ENCODE peak calls at places on chromosomes 13 and 19, in seven cellular contexts. W is endothelial cell of umbilical vein, Q is heart right ventricle, R is left ventricle myocardium inferior, C is transverse colon, P is fibroblast of lung, A is AG04450. E is an unnamed sample.
A peak's percentile ranks its signal among the peaks of the same experiment; 100 is the strongest.

GRCh38 chr19:18339703-18340102 is 695 bp upstream of the PGPEP1 start:
- DNase-seq in W (no peak), Q (no peak), R (no peak), C (no peak), P (no peak), A (no peak), E (peak; percentile 21)

GRCh38 chr13:25067054-25067453 is 28.9 kb upstream of the PABPC3 start:
- DNase-seq in W (no peak), Q (no peak), R (no peak), C (no peak), P (no peak), A (no peak), E (no peak)

GRCh38 chr19:41447732-41448332 is 4.9 kb downstream of the ERICH4 start:
- DNase-seq in W (no peak), Q (no peak), R (no peak), C (no peak), P (no peak), A (no peak), E (no peak)

GRCh38 chr13:113349050-113349449 is 14.9 kb downstream of the GRTP1 start:
- DNase-seq in W (no peak), Q (no peak), R (no peak), C (no peak), P (no peak), A (no peak), E (no peak)

GRCh38 chr19:12494260-12494860 is 9.7 kb upstream of the ZNF709 start:
- DNase-seq in W (no peak), Q (no peak), R (no peak), C (no peak), P (no peak), A (no peak), E (no peak)

GRCh38 chr19:41694196-41694595 is 6.1 kb upstream of the CEACAM7 start:
- DNase-seq in W (no peak), Q (no peak), R (no peak), C (no peak), P (no peak), A (no peak), E (no peak)

GRCh38 chr19:37983916-37984315 is 76.9 kb downstream of the SIPA1L3 start:
- DNase-seq in W (no peak), Q (no peak), R (no peak), C (no peak), P (peak; percentile 53), A (no peak), E (no peak)

GRCh38 chr13:93079294-93079693 is 147.3 kb upstream of the GPC6 start:
- DNase-seq in W (no peak), Q (no peak), R (no peak), C (no peak), P (peak; percentile 76), A (no peak), E (peak; percentile 50)

GRCh38 chr19:32816555-32817099 is 52.9 kb downstream of the SLC7A9 start:
- DNase-seq in W (no peak), Q (no peak), R (no peak), C (no peak), P (no peak), A (no peak), E (no peak)

GRCh38 chr19:44939668-44940067 is 2.4 kb upstream of the APOC4 start:
- DNase-seq in W (no peak), Q (no peak), R (no peak), C (no peak), P (no peak), A (no peak), E (peak; percentile 30)

GRCh38 chr13:51619614-51620013 is 35.4 kb downstream of the WDFY2 start:
- DNase-seq in W (no peak), Q (no peak), R (no peak), C (no peak), P (peak; percentile 84), A (peak; percentile 34), E (peak; percentile 92)

GRCh38 chr13:27079421-27079958 is 92.1 kb downstream of the USP12 start:
- DNase-seq in W (no peak), Q (no peak), R (no peak), C (no peak), P (peak; percentile 94), A (peak; percentile 7), E (peak; percentile 36)

GRCh38 chr13:86830046-86830445 is 841.1 kb upstream of the SLITRK5 start:
- DNase-seq in W (no peak), Q (no peak), R (no peak), C (no peak), P (no peak), A (no peak), E (no peak)

GRCh38 chr19:39347332-39348227 is 5.4 kb downstream of the SAMD4B start:
- DNase-seq in W (no peak), Q (no peak), R (no peak), C (no peak), P (peak; percentile 59), A (no peak), E (peak; percentile 48)

GRCh38 chr13:93355094-93355493 is 128.5 kb downstream of the GPC6 start:
- DNase-seq in W (no peak), Q (no peak), R (no peak), C (no peak), P (no peak), A (no peak), E (no peak)

GRCh38 chr19:29576761-29577661 is 29.1 kb upstream of the POP4 start:
- DNase-seq in W (no peak), Q (no peak), R (no peak), C (no peak), P (peak; percentile 32), A (no peak), E (peak; percentile 44)

GRCh38 chr13:105597573-105597972 is 937.9 kb downstream of the EFNB2 start:
- DNase-seq in W (no peak), Q (no peak), R (no peak), C (no peak), P (no peak), A (no peak), E (no peak)

GRCh38 chr13:85371254-85371653 is 428.0 kb downstream of the SLITRK6 start:
- DNase-seq in W (no peak), Q (no peak), R (no peak), C (no peak), P (no peak), A (no peak), E (no peak)

GRCh38 chr19:9969688-9969975 is 33.3 kb upstream of the OLFM2 start:
- DNase-seq in W (no peak), Q (no peak), R (no peak), C (no peak), P (no peak), A (no peak), E (no peak)
- TF ChIP-seq CTCF in W (no peak), Q (no peak), R (no peak), C (no peak), P (no peak), A (no peak), E (no peak)

DNA sequence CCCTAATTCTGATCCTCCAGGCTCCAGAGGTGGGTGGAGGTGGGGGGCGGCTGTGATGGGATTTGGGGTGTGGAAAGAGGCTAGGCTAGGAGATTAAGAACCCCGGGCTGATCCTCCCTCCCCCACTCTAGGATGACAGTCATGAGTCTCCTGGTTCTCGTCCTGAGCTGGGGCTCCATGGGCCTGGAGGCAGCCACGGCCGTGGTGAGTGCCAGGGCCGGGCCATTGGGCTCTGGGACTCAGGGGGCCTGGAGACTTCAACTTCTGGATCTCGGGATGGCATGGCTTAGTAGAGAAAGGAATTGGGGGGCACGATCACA is 13.9 kb downstream of the TTYH1 start:
- DNase-seq in W (no peak), Q (no peak), R (no peak), C (no peak), P (no peak), A (no peak), E (no peak)
- H3K4me3 ChIP-seq in W (no peak overlapping the region), Q (no peak overlapping the region), R (no peak overlapping the region), C (no peak overlapping the region), P (no peak overlapping the region), A (no peak overlapping the region), E (no peak overlapping the region)

GRCh38 chr19:1456121-1456900 is 6.4 kb downstream of the APC2 start:
- DNase-seq in W (no peak), Q (peak; percentile 15), R (no peak), C (no peak), P (no peak), A (no peak), E (no peak)

GRCh38 chr19:1455002-1455335 is 5.0 kb downstream of the APC2 start:
- DNase-seq in W (peak; percentile 86), Q (no peak), R (no peak), C (no peak), P (no peak), A (no peak), E (no peak)

GRCh38 chr19:1455336-1456120 is 5.6 kb downstream of the APC2 start:
- DNase-seq in W (peak; percentile 53), Q (no peak), R (no peak), C (peak; percentile 83), P (no peak), A (no peak), E (peak; percentile 69)

GRCh38 chr19:1457892-1458291 is 8.0 kb downstream of the APC2 start:
- DNase-seq in W (no peak), Q (peak; percentile 6), R (no peak), C (no peak), P (no peak), A (no peak), E (no peak)

GRCh38 chr19:1457031-1457739 is 7.3 kb downstream of the APC2 start:
- DNase-seq in W (no peak), Q (peak; percentile 10), R (no peak), C (no peak), P (no peak), A (no peak), E (no peak)
- TF ChIP-seq CTCF in W (no peak), Q (no peak), R (no peak), C (no peak), P (no peak), A (peak; percentile 9), E (no peak)

DNA sequence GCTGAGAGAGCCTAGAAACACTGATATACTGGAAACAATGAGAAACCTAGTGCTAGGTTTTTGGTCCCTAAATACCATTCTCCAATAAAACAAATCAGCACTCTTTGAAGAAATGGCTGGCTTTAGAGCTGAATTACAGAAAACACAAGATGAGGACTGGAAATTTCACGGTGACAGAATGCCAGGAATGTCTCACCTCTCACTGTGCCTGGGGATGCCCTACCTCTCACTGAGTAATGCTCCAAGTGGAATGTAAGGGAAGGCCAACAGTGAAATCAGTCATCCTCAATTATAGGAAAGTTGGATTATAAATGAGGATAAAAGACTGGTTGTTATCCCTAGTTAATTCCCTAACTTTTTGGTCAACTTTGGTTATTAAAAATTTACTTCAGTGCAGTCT is 259.0 kb downstream of the NALCN start:
- DNase-seq in W (no peak), Q (no peak), R (no peak), C (no peak), P (peak; percentile 55), A (no peak), E (no peak)
- H3K4me3 ChIP-seq in W (no peak overlapping the region), Q (no peak overlapping the region), R (no peak overlapping the region), C (no peak overlapping the region), P (no peak overlapping the region), A (no peak overlapping the region), E (no peak overlapping the region)

DNA sequence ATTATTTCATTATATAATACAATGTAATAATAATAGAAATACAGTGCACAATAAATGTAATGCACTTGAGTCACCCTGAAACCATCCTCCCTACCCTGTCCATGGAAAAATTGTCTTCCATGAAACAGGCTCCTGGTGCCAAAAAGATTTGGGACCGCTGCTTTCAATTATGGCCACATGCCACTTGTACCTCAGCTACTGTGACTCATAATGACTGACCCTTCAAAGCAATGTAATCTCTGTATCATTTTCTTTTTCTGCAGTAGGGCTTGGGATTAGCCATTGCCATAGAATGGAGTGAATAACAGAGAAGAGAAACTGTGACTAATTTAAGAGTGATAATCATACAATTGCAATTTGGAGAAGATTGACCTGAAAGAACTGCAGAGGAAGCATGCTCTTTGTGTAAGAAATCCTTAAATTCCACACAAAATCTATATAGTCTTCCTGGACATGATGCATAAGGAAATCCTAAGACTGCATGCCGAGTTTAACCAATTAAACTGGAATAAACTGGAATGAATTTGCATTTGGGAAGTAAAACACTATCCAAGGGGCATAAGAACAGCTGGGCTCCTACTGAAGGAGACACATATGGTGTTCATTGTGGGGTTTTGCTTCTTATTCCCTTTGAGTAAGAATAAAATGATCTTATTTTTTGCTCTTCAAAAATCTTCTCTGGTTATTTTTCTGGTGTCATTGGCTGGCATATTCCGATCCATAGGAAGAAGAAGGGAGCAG is 59.5 kb upstream of the SLC7A1 start:
- DNase-seq in W (no peak), Q (no peak), R (no peak), C (no peak), P (peak; percentile 88), A (no peak), E (peak; percentile 93)
- TF ChIP-seq CTCF in W (no peak), Q (no peak), R (no peak), C (no peak), P (no peak), A (no peak), E (no peak)